ENCODE peak calls at places on chromosomes 4 and X, in nine cellular contexts. H is body of pancreas, K is suprapubic skin, I is adrenal gland, J is IMR-90, W is upper lobe of left lung, L is stomach, F is HCT116, U is gastrocnemius medialis. M is an unnamed sample.

GRCh38 chr4:38566811-38567398 is 97.1 kb upstream of the KLF3 start:
- DNase-seq in H (no peak), K (no peak), I (no peak), J (no peak), W (no peak), L (no peak), F (no peak), U (no peak), M (no peak)

GRCh38 chr4:67764183-67764582 is 10.0 kb upstream of the GNRHR start:
- DNase-seq in H (no peak), K (no peak), I (no peak), J (no peak), W (no peak), L (no peak), F (no peak), U (no peak), M (no peak)

GRCh38 chr4:142567199-142567598 is 278.9 kb downstream of the INPP4B start:
- DNase-seq in H (peak; percentile 11), K (no peak), I (peak; percentile 12), J (no peak), W (no peak), L (no peak), F (peak; percentile 51), U (no peak), M (no peak)

GRCh38 chr4:55184600-55185523 is 59.5 kb upstream of the KDR start:
- DNase-seq in H (peak; percentile 55), K (no peak), I (peak; percentile 17), J (peak; percentile 66), W (no peak), L (peak; percentile 29), F (peak; percentile 64), U (no peak), M (peak; percentile 16)

GRCh38 chr4:51931461-51931860 is 88.5 kb downstream of the DCUN1D4 start:
- DNase-seq in H (no peak), K (no peak), I (no peak), J (no peak), W (no peak), L (no peak), F (no peak), U (no peak), M (no peak)

GRCh38 chr4:8043596-8043995 is 103.9 kb upstream of the AFAP1 start:
- DNase-seq in H (no peak), K (no peak), I (no peak), J (no peak), W (no peak), L (no peak), F (no peak), U (no peak), M (no peak)

GRCh38 chrX:127708155-127708554 is 344.0 kb downstream of the ACTRT1 start:
- DNase-seq in H (no peak), K (no peak), I (no peak), J (no peak), W (peak; percentile 63), L (no peak), F (no peak), U (no peak), M (no peak)

GRCh38 chr4:158929939-158930344 is 161.1 kb downstream of the FNIP2 start:
- DNase-seq in H (no peak), K (no peak), I (no peak), J (no peak), W (no peak), L (no peak), F (no peak), U (no peak), M (no peak)

GRCh38 chr4:4416981-4417380 is 30.1 kb downstream of the NSG1 start:
- DNase-seq in H (no peak), K (no peak), I (no peak), J (no peak), W (peak; percentile 15), L (no peak), F (no peak), U (no peak), M (no peak)

GRCh38 chrX:118566359-118566758 is 70.7 kb downstream of the DOCK11 start:
- DNase-seq in H (no peak), K (no peak), I (no peak), J (peak; percentile 15), W (no peak), L (no peak), F (no peak), U (no peak), M (no peak)

GRCh38 chr4:2688281-2688680 is 67.9 kb downstream of the TNIP2 start:
- DNase-seq in H (no peak), K (no peak), I (no peak), J (no peak), W (no peak), L (no peak), F (no peak), U (no peak), M (no peak)

GRCh38 chr4:21656832-21657231 is 291.7 kb downstream of the KCNIP4 start:
- DNase-seq in H (peak; percentile 2), K (no peak), I (no peak), J (no peak), W (no peak), L (no peak), F (peak; percentile 2), U (no peak), M (no peak)

GRCh38 chrX:42818151-42818921 is 40.4 kb upstream of the PPP1R2C start:
- DNase-seq in H (no peak), K (no peak), I (no peak), J (no peak), W (no peak), L (no peak), F (no peak), U (no peak), M (no peak)

GRCh38 chr4:127685292-127685691 is 44.9 kb upstream of the SLC25A31 start:
- DNase-seq in H (no peak), K (no peak), I (no peak), J (peak; percentile 73), W (no peak), L (no peak), F (peak; percentile 2), U (no peak), M (no peak)

GRCh38 chrX:49187526-49187925 is 1.4 kb upstream of the PRICKLE3 start:
- DNase-seq in H (no peak), K (no peak), I (no peak), J (no peak), W (no peak), L (no peak), F (no peak), U (no peak), M (no peak)

GRCh38 chr4:24614881-24615280 is 30.5 kb upstream of the DHX15 start:
- DNase-seq in H (no peak), K (no peak), I (no peak), J (no peak), W (no peak), L (no peak), F (no peak), U (no peak), M (no peak)

GRCh38 chr4:24611575-24611974 is 27.2 kb upstream of the DHX15 start:
- DNase-seq in H (no peak), K (no peak), I (no peak), J (no peak), W (no peak), L (no peak), F (no peak), U (no peak), M (no peak)

GRCh38 chr4:24613474-24613873 is 29.1 kb upstream of the DHX15 start:
- DNase-seq in H (no peak), K (no peak), I (no peak), J (no peak), W (no peak), L (no peak), F (no peak), U (no peak), M (no peak)

GRCh38 chr4:24615977-24616376 is 31.6 kb upstream of the DHX15 start:
- DNase-seq in H (no peak), K (no peak), I (no peak), J (no peak), W (no peak), L (no peak), F (no peak), U (no peak), M (no peak)
- TF ChIP-seq POLR2A in H (no peak), K (no peak), I (no peak), J (no peak), W (no peak), L (no peak), F (no peak), U (no peak), M (no peak)

DNA sequence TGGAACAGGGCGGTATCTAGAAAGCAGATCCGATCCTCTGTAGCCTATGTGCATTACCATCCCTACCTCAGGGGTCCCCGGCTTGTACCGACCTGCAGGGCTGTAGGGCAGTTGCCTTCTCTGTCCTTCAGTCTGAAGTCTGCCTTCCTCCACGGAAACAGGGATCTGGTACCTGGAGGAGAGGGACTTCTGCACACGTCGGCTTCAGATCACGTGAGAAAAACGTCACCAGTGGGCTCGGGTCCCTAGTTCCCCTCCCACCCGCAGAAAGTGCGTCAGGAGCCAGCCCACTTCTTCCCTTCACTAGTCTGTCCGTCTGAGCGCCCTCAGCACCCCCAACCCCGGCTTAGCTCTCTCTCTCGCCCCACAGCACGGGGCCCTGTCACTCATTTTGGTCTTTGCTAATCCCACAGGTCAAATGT is at the start of gene TCEAL5:
- DNase-seq in H (peak; percentile 4), K (no peak), I (no peak), J (no peak), W (no peak), L (no peak), F (no peak), U (no peak), M (no peak)
- H3K4me3 ChIP-seq in H (no peak within 1 kb of the TSS), K (peak within 1 kb of the TSS; percentile 5), I (no peak within 1 kb of the TSS), J (no peak within 1 kb of the TSS), W (no peak within 1 kb of the TSS), L (peak within 1 kb of the TSS; percentile 22), F (no peak within 1 kb of the TSS), U (no peak within 1 kb of the TSS), M (no peak within 1 kb of the TSS)

DNA sequence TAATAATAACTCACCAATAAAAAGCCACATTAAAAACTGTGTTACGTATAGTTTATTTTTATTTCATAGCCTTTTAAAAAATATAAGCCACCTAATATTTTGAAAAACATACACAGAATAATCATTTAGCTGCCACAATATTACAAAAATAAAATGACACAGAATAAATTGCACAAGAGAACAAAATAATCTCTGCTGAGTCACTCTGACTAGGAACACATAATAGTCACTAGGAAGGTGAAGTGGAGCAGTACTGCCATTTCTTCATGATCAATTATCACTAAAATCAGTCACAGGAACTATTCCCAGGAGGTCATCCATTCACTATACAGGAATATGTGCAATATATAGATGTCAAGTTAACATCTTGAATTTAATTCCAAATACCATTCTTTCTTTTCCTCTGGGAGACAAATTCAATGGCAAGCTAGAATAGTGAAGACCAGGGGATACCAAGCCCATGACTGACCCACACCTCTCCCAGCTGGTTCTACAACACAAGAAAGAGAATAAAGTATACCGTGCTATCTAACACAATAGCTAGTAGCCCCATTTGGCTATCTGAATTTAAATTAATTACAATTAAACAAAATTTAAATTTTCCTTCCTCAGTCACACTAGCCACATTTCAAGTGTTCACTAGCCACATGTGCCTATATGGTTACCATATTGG is 5.9 kb downstream of the SMIM43 start:
- DNase-seq in H (no peak), K (no peak), I (no peak), J (peak; percentile 51), W (no peak), L (no peak), F (no peak), U (no peak), M (no peak)
- H3K27ac ChIP-seq in H (no peak overlapping the region), K (no peak overlapping the region), I (no peak overlapping the region), J (peak overlapping the region; percentile 32), W (no peak overlapping the region), L (no peak overlapping the region), F (no peak overlapping the region), U (no peak overlapping the region), M (no peak overlapping the region)

GRCh38 chr4:118281611-118282442 is 71.0 kb downstream of the PRSS12 start:
- DNase-seq in H (peak; percentile 34), K (no peak), I (no peak), J (peak; percentile 63), W (no peak), L (no peak), F (no peak), U (no peak), M (no peak)
- TF ChIP-seq POLR2A in H (no peak), K (no peak), I (no peak), J (peak; percentile 26), W (no peak), L (no peak), F (peak; percentile 8), U (no peak), M (no peak)